ENCODE peak calls at places on chromosome 12, in ten cellular contexts. P is GM23248; K is activated CD4-positive, alpha-beta T cell treated with anti-CD3 and anti-CD28 coated beads, Interleukin-2, amount 50 U/mL, for 1 hour; F is WTC11; X is NCI-H1092; V is hippocampal formation; U is RPMI8226; J is WERI-Rb-1; W is Right ventricle myocardium superior; Y is aorta. S is an unnamed sample.

GRCh38 chr12:153080-153746 is 60.7 kb downstream of the SLC6A12 start:
- DNase-seq in U (peak), Y (no peak), F (peak), K (peak), V (no peak), J (peak), X (peak), P (peak), W (peak), S (peak)

GRCh38 chr12:22527999-22528398 is 16.3 kb downstream of the C2CD5 start:
- DNase-seq in Y (no peak), X (no peak), J (no peak), P (peak), W (no peak), V (no peak), F (no peak), K (no peak), U (no peak), S (no peak)

GRCh38 chr12:110247340-110248095 is 33.5 kb upstream of the ATP2A2 start:
- DNase-seq in Y (no peak), V (no peak), K (no peak), P (no peak), U (no peak), J (no peak), F (no peak), X (peak), W (peak), S (no peak)

GRCh38 chr12:78060186-78060585 is 229.5 kb downstream of the NAV3 start:
- DNase-seq in F (no peak), W (no peak), V (no peak), X (no peak), Y (no peak), U (no peak), P (peak), K (no peak), J (no peak), S (no peak)

GRCh38 chr12:92570056-92570753 is 132.6 kb upstream of the PLEKHG7 start:
- DNase-seq in P (peak), Y (no peak), F (peak), J (peak), W (no peak), K (peak), V (peak), X (peak), U (peak), S (peak)

GRCh38 chr12:66572845-66573244 is 106.0 kb downstream of the GRIP1 start:
- DNase-seq in W (no peak), U (no peak), P (no peak), F (no peak), J (no peak), Y (no peak), K (no peak), X (no peak), V (no peak), S (no peak)

GRCh38 chr12:62625238-62625637 is 158.6 kb downstream of the MON2 start:
- DNase-seq in Y (no peak), K (no peak), F (no peak), U (no peak), V (no peak), X (no peak), W (no peak), P (peak), J (no peak), S (no peak)

GRCh38 chr12:125245601-125246345 is 180.5 kb downstream of the AACS start:
- DNase-seq in W (no peak), F (no peak), V (no peak), Y (no peak), P (peak), U (no peak), K (no peak), X (no peak), J (peak), S (no peak)

GRCh38 chr12:122308811-122309210 is 42.5 kb upstream of the VPS33A start:
- DNase-seq in V (no peak), W (no peak), X (no peak), U (no peak), F (no peak), J (no peak), Y (no peak), P (peak), K (no peak), S (no peak)

GRCh38 chr12:56205445-56205844 is 16.2 kb upstream of the SMARCC2 start:
- DNase-seq in W (no peak), J (no peak), F (no peak), V (no peak), X (no peak), U (no peak), P (no peak), K (no peak), Y (no peak), S (no peak)

GRCh38 chr12:94305293-94305957 is 154.2 kb downstream of the CEP83 start:
- DNase-seq in U (no peak), P (peak), W (no peak), Y (no peak), J (no peak), V (no peak), F (no peak), X (no peak), K (no peak), S (no peak)

GRCh38 chr12:80936353-80936641 is 1.4 kb downstream of the LIN7A start:
- DNase-seq in U (no peak), J (no peak), X (peak), F (no peak), Y (no peak), P (no peak), W (peak), V (peak), K (no peak), S (no peak)

GRCh38 chr12:121364657-121365265 is 12.6 kb upstream of the ANAPC5 start:
- DNase-seq in F (no peak), J (no peak), Y (no peak), K (no peak), V (no peak), P (peak), W (no peak), X (no peak), U (no peak), S (no peak)

GRCh38 chr12:8052679-8053078 is 13.5 kb downstream of the C3AR1 start:
- DNase-seq in J (no peak), K (no peak), X (no peak), W (peak), F (no peak), V (peak), P (no peak), U (no peak), Y (no peak), S (no peak)

GRCh38 chr12:45415393-45415817 is 199.5 kb downstream of the ANO6 start:
- DNase-seq in W (no peak), V (no peak), P (peak), U (no peak), Y (peak), F (no peak), J (no peak), X (no peak), K (no peak), S (no peak)

S was measured in neural crest cell.